ENCODE peak calls at places on chromosomes 4 and X, in nine cellular contexts. One of them, this sample, is unnamed.

GRCh38 chr4:44916406-44916805 is 190.1 kb upstream of the GNPDA2 start:
- DNase-seq in IMR-90: no peak
- DNase-seq in A549: peak
- DNase-seq in transverse colon: no peak
- DNase-seq in retina: no peak
- DNase-seq in cardiac muscle cell: no peak
- DNase-seq in NCI-H1436: no peak
- DNase-seq in fibroblast of lung: peak
- DNase-seq in activated T-cell treated with anti-CD3 and anti-CD28 coated beads for 1 hour: no peak
- DNase-seq in this sample: no peak

GRCh38 chr4:183402771-183403170 is 41.7 kb upstream of the CDKN2AIP start:
- DNase-seq in IMR-90: no peak
- DNase-seq in A549: no peak
- DNase-seq in transverse colon: no peak
- DNase-seq in retina: no peak
- DNase-seq in cardiac muscle cell: no peak
- DNase-seq in NCI-H1436: no peak
- DNase-seq in fibroblast of lung: no peak
- DNase-seq in activated T-cell treated with anti-CD3 and anti-CD28 coated beads for 1 hour: no peak
- DNase-seq in this sample: peak

GRCh38 chr4:932713-933070 is 432 bp downstream of the TMEM175 start:
- DNase-seq in IMR-90: peak
- DNase-seq in A549: no peak
- DNase-seq in transverse colon: no peak
- DNase-seq in retina: no peak
- DNase-seq in cardiac muscle cell: no peak
- DNase-seq in NCI-H1436: no peak
- DNase-seq in fibroblast of lung: no peak
- DNase-seq in activated T-cell treated with anti-CD3 and anti-CD28 coated beads for 1 hour: no peak
- DNase-seq in this sample: no peak

GRCh38 chr4:101064541-101065180 is 282.7 kb downstream of the PPP3CA start:
- DNase-seq in IMR-90: no peak
- DNase-seq in A549: no peak
- DNase-seq in transverse colon: no peak
- DNase-seq in retina: no peak
- DNase-seq in cardiac muscle cell: no peak
- DNase-seq in NCI-H1436: no peak
- DNase-seq in fibroblast of lung: no peak
- DNase-seq in activated T-cell treated with anti-CD3 and anti-CD28 coated beads for 1 hour: no peak
- DNase-seq in this sample: no peak

GRCh38 chrX:144275403-144275802 is 391.5 kb downstream of the UBE2NL start:
- DNase-seq in IMR-90: no peak
- DNase-seq in A549: no peak
- DNase-seq in transverse colon: no peak
- DNase-seq in retina: no peak
- DNase-seq in cardiac muscle cell: no peak
- DNase-seq in NCI-H1436: peak
- DNase-seq in fibroblast of lung: no peak
- DNase-seq in activated T-cell treated with anti-CD3 and anti-CD28 coated beads for 1 hour: no peak
- DNase-seq in this sample: no peak

GRCh38 chrX:13598877-13599276 is 29.5 kb downstream of the EGFL6 start:
- DNase-seq in IMR-90: peak
- DNase-seq in A549: peak
- DNase-seq in transverse colon: no peak
- DNase-seq in retina: no peak
- DNase-seq in cardiac muscle cell: no peak
- DNase-seq in NCI-H1436: no peak
- DNase-seq in fibroblast of lung: peak
- DNase-seq in activated T-cell treated with anti-CD3 and anti-CD28 coated beads for 1 hour: no peak
- DNase-seq in this sample: no peak

GRCh38 chr4:61254406-61254805 is 54.3 kb downstream of the ADGRL3 start:
- DNase-seq in IMR-90: no peak
- DNase-seq in A549: no peak
- DNase-seq in transverse colon: no peak
- DNase-seq in retina: no peak
- DNase-seq in cardiac muscle cell: no peak
- DNase-seq in NCI-H1436: no peak
- DNase-seq in fibroblast of lung: no peak
- DNase-seq in activated T-cell treated with anti-CD3 and anti-CD28 coated beads for 1 hour: no peak
- DNase-seq in this sample: no peak

GRCh38 chr4:1174941-1175634 is 2.7 kb upstream of the SPON2 start:
- DNase-seq in IMR-90: no peak
- DNase-seq in A549: no peak
- DNase-seq in transverse colon: no peak
- DNase-seq in retina: no peak
- DNase-seq in cardiac muscle cell: no peak
- DNase-seq in NCI-H1436: no peak
- DNase-seq in fibroblast of lung: no peak
- DNase-seq in activated T-cell treated with anti-CD3 and anti-CD28 coated beads for 1 hour: no peak
- DNase-seq in this sample: no peak

GRCh38 chr4:6516762-6517161 is 44.3 kb upstream of the PPP2R2C start:
- DNase-seq in IMR-90: no peak
- DNase-seq in A549: no peak
- DNase-seq in transverse colon: no peak
- DNase-seq in retina: no peak
- DNase-seq in cardiac muscle cell: peak
- DNase-seq in NCI-H1436: no peak
- DNase-seq in fibroblast of lung: no peak
- DNase-seq in activated T-cell treated with anti-CD3 and anti-CD28 coated beads for 1 hour: no peak
- DNase-seq in this sample: no peak

GRCh38 chr4:143375326-143376073 is 38.8 kb downstream of the GAB1 start:
- DNase-seq in IMR-90: no peak
- DNase-seq in A549: peak
- DNase-seq in transverse colon: peak
- DNase-seq in retina: peak
- DNase-seq in cardiac muscle cell: peak
- DNase-seq in NCI-H1436: no peak
- DNase-seq in fibroblast of lung: peak
- DNase-seq in activated T-cell treated with anti-CD3 and anti-CD28 coated beads for 1 hour: no peak
- DNase-seq in this sample: no peak

GRCh38 chrX:78042601-78043000 is 61.4 kb upstream of the PGK1 start:
- DNase-seq in IMR-90: no peak
- DNase-seq in A549: no peak
- DNase-seq in transverse colon: no peak
- DNase-seq in retina: no peak
- DNase-seq in cardiac muscle cell: no peak
- DNase-seq in NCI-H1436: no peak
- DNase-seq in fibroblast of lung: no peak
- DNase-seq in activated T-cell treated with anti-CD3 and anti-CD28 coated beads for 1 hour: no peak
- DNase-seq in this sample: no peak

GRCh38 chrX:2767631-2768455 is 16.0 kb downstream of the XG start:
- DNase-seq in IMR-90: peak
- DNase-seq in A549: peak
- DNase-seq in transverse colon: peak
- DNase-seq in retina: peak
- DNase-seq in cardiac muscle cell: no peak
- DNase-seq in NCI-H1436: no peak
- DNase-seq in fibroblast of lung: no peak
- DNase-seq in activated T-cell treated with anti-CD3 and anti-CD28 coated beads for 1 hour: no peak
- DNase-seq in this sample: no peak

GRCh38 chrX:87063622-87064021 is 454.0 kb upstream of the KLHL4 start:
- DNase-seq in IMR-90: no peak
- DNase-seq in A549: no peak
- DNase-seq in transverse colon: no peak
- DNase-seq in retina: no peak
- DNase-seq in cardiac muscle cell: no peak
- DNase-seq in NCI-H1436: no peak
- DNase-seq in fibroblast of lung: peak
- DNase-seq in activated T-cell treated with anti-CD3 and anti-CD28 coated beads for 1 hour: no peak
- DNase-seq in this sample: no peak

GRCh38 chrX:10171291-10171690 is 14.5 kb downstream of the CLCN4 start:
- DNase-seq in IMR-90: no peak
- DNase-seq in A549: no peak
- DNase-seq in transverse colon: no peak
- DNase-seq in retina: no peak
- DNase-seq in cardiac muscle cell: no peak
- DNase-seq in NCI-H1436: no peak
- DNase-seq in fibroblast of lung: no peak
- DNase-seq in activated T-cell treated with anti-CD3 and anti-CD28 coated beads for 1 hour: no peak
- DNase-seq in this sample: no peak

GRCh38 chr4:158810487-158811215 is 41.8 kb downstream of the FNIP2 start:
- DNase-seq in IMR-90: peak
- DNase-seq in A549: peak
- DNase-seq in transverse colon: peak
- DNase-seq in retina: no peak
- DNase-seq in cardiac muscle cell: no peak
- DNase-seq in NCI-H1436: no peak
- DNase-seq in fibroblast of lung: peak
- DNase-seq in activated T-cell treated with anti-CD3 and anti-CD28 coated beads for 1 hour: no peak
- DNase-seq in this sample: peak

GRCh38 chr4:157996598-157996997 is 176.2 kb downstream of the GASK1B start:
- DNase-seq in IMR-90: no peak
- DNase-seq in A549: no peak
- DNase-seq in transverse colon: no peak
- DNase-seq in retina: no peak
- DNase-seq in cardiac muscle cell: no peak
- DNase-seq in NCI-H1436: no peak
- DNase-seq in fibroblast of lung: peak
- DNase-seq in activated T-cell treated with anti-CD3 and anti-CD28 coated beads for 1 hour: no peak
- DNase-seq in this sample: no peak

GRCh38 chrX:119481218-119481875 is 13.1 kb downstream of the SLC25A5 start:
- DNase-seq in IMR-90: no peak
- DNase-seq in A549: peak
- DNase-seq in transverse colon: no peak
- DNase-seq in retina: no peak
- DNase-seq in cardiac muscle cell: no peak
- DNase-seq in NCI-H1436: no peak
- DNase-seq in fibroblast of lung: no peak
- DNase-seq in activated T-cell treated with anti-CD3 and anti-CD28 coated beads for 1 hour: no peak
- DNase-seq in this sample: no peak

GRCh38 chr4:99808260-99808857 is 8.3 kb upstream of the DAPP1 start:
- DNase-seq in IMR-90: peak
- DNase-seq in A549: peak
- DNase-seq in transverse colon: peak
- DNase-seq in retina: peak
- DNase-seq in cardiac muscle cell: peak
- DNase-seq in NCI-H1436: peak
- DNase-seq in fibroblast of lung: peak
- DNase-seq in activated T-cell treated with anti-CD3 and anti-CD28 coated beads for 1 hour: peak
- DNase-seq in this sample: peak

GRCh38 chr4:67713531-67714247 is 12.7 kb upstream of the UBA6 start:
- DNase-seq in IMR-90: peak
- DNase-seq in A549: peak
- DNase-seq in transverse colon: no peak
- DNase-seq in retina: no peak
- DNase-seq in cardiac muscle cell: no peak
- DNase-seq in NCI-H1436: no peak
- DNase-seq in fibroblast of lung: peak
- DNase-seq in activated T-cell treated with anti-CD3 and anti-CD28 coated beads for 1 hour: no peak
- DNase-seq in this sample: no peak

GRCh38 chr4:78545275-78546246 is 6.0 kb upstream of the ANXA3 start:
- DNase-seq in IMR-90: peak
- DNase-seq in A549: no peak
- DNase-seq in transverse colon: no peak
- DNase-seq in retina: no peak
- DNase-seq in cardiac muscle cell: no peak
- DNase-seq in NCI-H1436: no peak
- DNase-seq in fibroblast of lung: peak
- DNase-seq in activated T-cell treated with anti-CD3 and anti-CD28 coated beads for 1 hour: no peak
- DNase-seq in this sample: no peak

GRCh38 chrX:17459008-17459407 is 84.0 kb downstream of the NHS start:
- DNase-seq in IMR-90: peak
- DNase-seq in A549: no peak
- DNase-seq in transverse colon: no peak
- DNase-seq in retina: no peak
- DNase-seq in cardiac muscle cell: no peak
- DNase-seq in NCI-H1436: peak
- DNase-seq in fibroblast of lung: peak
- DNase-seq in activated T-cell treated with anti-CD3 and anti-CD28 coated beads for 1 hour: no peak
- DNase-seq in this sample: no peak

GRCh38 chr4:82842593-82842992 is 44.0 kb upstream of the SCD5 start:
- DNase-seq in IMR-90: peak
- DNase-seq in A549: peak
- DNase-seq in transverse colon: no peak
- DNase-seq in retina: no peak
- DNase-seq in cardiac muscle cell: no peak
- DNase-seq in NCI-H1436: no peak
- DNase-seq in fibroblast of lung: peak
- DNase-seq in activated T-cell treated with anti-CD3 and anti-CD28 coated beads for 1 hour: no peak
- DNase-seq in this sample: no peak

GRCh38 chr4:163107754-163108153 is 58.9 kb downstream of the NAF1 start:
- DNase-seq in IMR-90: peak
- DNase-seq in A549: peak
- DNase-seq in transverse colon: no peak
- DNase-seq in retina: no peak
- DNase-seq in cardiac muscle cell: no peak
- DNase-seq in NCI-H1436: no peak
- DNase-seq in fibroblast of lung: peak
- DNase-seq in activated T-cell treated with anti-CD3 and anti-CD28 coated beads for 1 hour: no peak
- DNase-seq in this sample: no peak

GRCh38 chr4:30838346-30838745 is 118.2 kb downstream of the PCDH7 start:
- DNase-seq in IMR-90: no peak
- DNase-seq in A549: no peak
- DNase-seq in transverse colon: no peak
- DNase-seq in retina: peak
- DNase-seq in cardiac muscle cell: no peak
- DNase-seq in NCI-H1436: no peak
- DNase-seq in fibroblast of lung: no peak
- DNase-seq in activated T-cell treated with anti-CD3 and anti-CD28 coated beads for 1 hour: no peak
- DNase-seq in this sample: no peak

GRCh38 chr4:48780867-48781219 is 764 bp upstream of the FRYL start:
- DNase-seq in IMR-90: peak
- DNase-seq in A549: no peak
- DNase-seq in transverse colon: peak
- DNase-seq in retina: no peak
- DNase-seq in cardiac muscle cell: no peak
- DNase-seq in NCI-H1436: no peak
- DNase-seq in fibroblast of lung: peak
- DNase-seq in activated T-cell treated with anti-CD3 and anti-CD28 coated beads for 1 hour: peak
- DNase-seq in this sample: no peak

GRCh38 chrX:45801554-45801953 is 600.9 kb upstream of the DIPK2B start:
- DNase-seq in IMR-90: peak
- DNase-seq in A549: peak
- DNase-seq in transverse colon: no peak
- DNase-seq in retina: no peak
- DNase-seq in cardiac muscle cell: peak
- DNase-seq in NCI-H1436: no peak
- DNase-seq in fibroblast of lung: peak
- DNase-seq in activated T-cell treated with anti-CD3 and anti-CD28 coated beads for 1 hour: no peak
- DNase-seq in this sample: no peak

GRCh38 chrX:129193357-129193756 is 329.9 kb downstream of the SMARCA1 start:
- DNase-seq in IMR-90: no peak
- DNase-seq in A549: no peak
- DNase-seq in transverse colon: peak
- DNase-seq in retina: no peak
- DNase-seq in cardiac muscle cell: no peak
- DNase-seq in NCI-H1436: no peak
- DNase-seq in fibroblast of lung: no peak
- DNase-seq in activated T-cell treated with anti-CD3 and anti-CD28 coated beads for 1 hour: no peak
- DNase-seq in this sample: no peak